ENCODE peak calls at places on chromosomes 4 and X, in four cellular contexts. H, M, W and C are unnamed samples.

GRCh38 chrX:63919081-63919480 is 134.1 kb upstream of the ARHGEF9 start:
- DNase-seq in H (no peak), M (no peak), W (no peak), C (no peak)

GRCh38 chrX:111170017-111170416 is 74.0 kb downstream of the PAK3 start:
- DNase-seq in H (no peak), M (peak), W (no peak), C (no peak)

GRCh38 chrX:136525738-136526606 is 6.0 kb upstream of the VGLL1 start:
- DNase-seq in H (no peak), M (peak), W (no peak), C (no peak)

GRCh38 chrX:106201502-106202178 is 33.5 kb downstream of the PWWP3B start:
- DNase-seq in H (no peak), M (no peak), W (no peak), C (no peak)

GRCh38 chrX:58025979-58026378 is 115.7 kb upstream of the ZXDA start:
- DNase-seq in H (peak), M (peak), W (no peak), C (peak)

GRCh38 chrX:135893294-135893817 is at the start of the genes CT45A10 and SAGE1:
- DNase-seq in H (no peak), M (peak), W (no peak), C (no peak)

GRCh38 chr4:93178279-93178678 is 650.3 kb upstream of the ATOH1 start:
- DNase-seq in H (no peak), M (no peak), W (no peak), C (no peak)

GRCh38 chrX:74458738-74459137 is 37.4 kb downstream of the SLC16A2 start:
- DNase-seq in H (no peak), M (no peak), W (no peak), C (no peak)

GRCh38 chr4:105937759-105938158 is 42.5 kb downstream of the NPNT start:
- DNase-seq in H (no peak), M (no peak), W (no peak), C (no peak)

GRCh38 chrX:115560211-115560977 is 580 bp upstream of the PLS3 start:
- DNase-seq in H (no peak), M (no peak), W (no peak), C (no peak)

GRCh38 chrX:39261446-39262147 is 460.3 kb downstream of the MID1IP1 start:
- DNase-seq in H (peak), M (peak), W (no peak), C (peak)

GRCh38 chr4:117326091-117326490 is 240.7 kb upstream of the TRAM1L1 start:
- DNase-seq in H (no peak), M (no peak), W (no peak), C (no peak)

GRCh38 chr4:182343435-182343834 is 100.2 kb downstream of the TENM3 start:
- DNase-seq in H (no peak), M (no peak), W (no peak), C (no peak)

DNA sequence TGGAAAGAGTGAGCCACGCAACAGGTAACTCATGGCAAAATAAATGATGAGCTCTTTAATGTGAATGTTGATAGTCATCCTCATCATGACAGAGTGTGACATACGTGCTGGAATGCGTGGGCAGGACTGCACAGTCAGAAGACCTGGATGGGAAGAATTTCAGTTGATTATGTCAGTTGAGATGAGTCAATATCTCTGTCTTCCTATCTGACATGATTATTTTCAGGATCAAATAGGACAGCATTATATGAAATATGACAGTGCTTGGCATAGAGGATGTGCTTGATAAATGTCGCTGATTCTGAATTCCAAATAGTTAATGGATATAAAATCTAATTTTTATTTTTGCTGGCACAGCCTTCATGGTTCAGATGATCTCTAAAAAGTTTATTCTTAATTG is 95.1 kb downstream of the IL15 start:
- DNase-seq in H (no peak), M (no peak), W (no peak), C (no peak)
- TF ChIP-seq SPI1 in H (no peak), M (no peak), W (no peak), C (no peak)

GRCh38 chr4:83850435-83850834 is 314.5 kb downstream of the GPAT3 start:
- DNase-seq in H (no peak), M (no peak), W (no peak), C (no peak)
- TF ChIP-seq SPI1 in H (no peak), M (no peak), W (no peak), C (no peak)

DNA sequence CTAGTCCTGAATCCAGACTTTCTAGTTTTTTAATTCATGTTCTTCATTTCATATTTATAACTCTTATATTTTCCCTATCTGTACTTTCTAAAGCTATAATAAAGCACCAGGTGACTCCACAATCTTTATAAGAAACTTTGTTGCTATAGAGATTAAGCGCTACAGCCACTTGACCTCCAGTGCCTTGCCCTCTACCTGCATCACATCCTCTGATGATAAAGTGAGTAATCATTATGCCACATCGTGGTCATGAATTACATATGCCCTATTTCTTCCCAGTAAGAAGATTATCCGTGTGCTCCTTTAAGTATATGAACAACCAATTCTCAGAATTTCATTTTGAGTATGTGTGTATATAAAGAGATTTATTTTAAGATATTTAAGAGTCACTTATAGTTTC is 6.8 kb upstream of the DYNLT3 start:
- DNase-seq in H (no peak), M (no peak), W (no peak), C (no peak)
- TF ChIP-seq SPI1 in H (no peak), M (no peak), W (no peak), C (no peak)

GRCh38 chr4:135269125-135269772 is 1067.7 kb upstream of the PABPC4L start:
- DNase-seq in H (no peak), M (no peak), W (peak), C (no peak)
- TF ChIP-seq SPI1 in H (peak), M (no peak), W (peak), C (no peak)